ENCODE peak calls at places on chromosomes 7 and 10, in eight cellular contexts. S is K562, R is HCT116, O is A549, J is HepG2, G is endothelial cell of umbilical vein, P is H1, X is GM12878. C is an unnamed sample.

GRCh38 chr10:83536426-83536825 is 602.9 kb upstream of the GHITM start:
- DNase-seq in S (no peak), R (no peak), O (no peak), J (no peak), G (no peak), P (no peak), X (no peak), C (no peak)

GRCh38 chr7:83701744-83702143 is 52.8 kb upstream of the SEMA3E start:
- DNase-seq in S (no peak), R (no peak), O (no peak), J (no peak), G (no peak), P (no peak), X (no peak), C (no peak)

GRCh38 chr10:62779487-62780248 is 24.9 kb upstream of the ADO start:
- DNase-seq in S (no peak), R (no peak), O (no peak), J (no peak), G (peak), P (no peak), X (peak), C (peak)

GRCh38 chr10:124092270-124093075 is 925 bp downstream of the CHST15 start:
- DNase-seq in S (no peak), R (no peak), O (peak), J (no peak), G (peak), P (peak), X (no peak), C (no peak)

GRCh38 chr10:14244147-14244546 is 86.6 kb downstream of the FRMD4A start:
- DNase-seq in S (peak), R (peak), O (peak), J (no peak), G (no peak), P (peak), X (no peak), C (peak)

GRCh38 chr10:663844-664243 is 25.6 kb downstream of the DIP2C start:
- DNase-seq in S (no peak), R (no peak), O (no peak), J (no peak), G (no peak), P (peak), X (no peak), C (no peak)

GRCh38 chr10:126423779-126424491 is 35.7 kb upstream of the ADAM12 start:
- DNase-seq in S (no peak), R (no peak), O (no peak), J (no peak), G (no peak), P (no peak), X (no peak), C (no peak)

GRCh38 chr7:347001-347590 is 57.1 kb downstream of the FOXL3 start:
- DNase-seq in S (no peak), R (no peak), O (no peak), J (no peak), G (no peak), P (no peak), X (no peak), C (no peak)

GRCh38 chr10:110460111-110460809 is 37.4 kb upstream of the DUSP5 start:
- DNase-seq in S (peak), R (no peak), O (peak), J (peak), G (peak), P (no peak), X (no peak), C (peak)

GRCh38 chr10:69854685-69855345 is 53.1 kb downstream of the COL13A1 start:
- DNase-seq in S (no peak), R (no peak), O (no peak), J (no peak), G (no peak), P (no peak), X (no peak), C (no peak)

GRCh38 chr10:55091691-55092328 is 290.8 kb upstream of the PCDH15 start:
- DNase-seq in S (peak), R (no peak), O (peak), J (no peak), G (peak), P (no peak), X (no peak), C (peak)

GRCh38 chr7:133771778-133772421 is 355.2 kb upstream of the LRGUK start:
- DNase-seq in S (no peak), R (no peak), O (no peak), J (no peak), G (no peak), P (no peak), X (no peak), C (no peak)

GRCh38 chr7:22725585-22725984 is 1.4 kb upstream of the IL6 start:
- DNase-seq in S (peak), R (peak), O (peak), J (peak), G (no peak), P (no peak), X (no peak), C (peak)

GRCh38 chr7:129123517-129123872 is 21.0 kb upstream of the TSPAN33 start:
- DNase-seq in S (no peak), R (no peak), O (no peak), J (no peak), G (no peak), P (no peak), X (no peak), C (no peak)

GRCh38 chr10:33743429-33743857 is 409.0 kb upstream of the NRP1 start:
- DNase-seq in S (no peak), R (no peak), O (no peak), J (no peak), G (no peak), P (no peak), X (peak), C (no peak)

GRCh38 chr10:33746176-33746575 is 411.7 kb upstream of the NRP1 start:
- DNase-seq in S (no peak), R (no peak), O (no peak), J (no peak), G (no peak), P (no peak), X (no peak), C (no peak)

GRCh38 chr10:33749042-33749441 is 414.6 kb upstream of the NRP1 start:
- DNase-seq in S (no peak), R (no peak), O (no peak), J (no peak), G (no peak), P (no peak), X (no peak), C (no peak)

GRCh38 chr10:33749809-33750208 is 415.3 kb upstream of the NRP1 start:
- DNase-seq in S (no peak), R (no peak), O (no peak), J (no peak), G (no peak), P (no peak), X (no peak), C (no peak)

DNA sequence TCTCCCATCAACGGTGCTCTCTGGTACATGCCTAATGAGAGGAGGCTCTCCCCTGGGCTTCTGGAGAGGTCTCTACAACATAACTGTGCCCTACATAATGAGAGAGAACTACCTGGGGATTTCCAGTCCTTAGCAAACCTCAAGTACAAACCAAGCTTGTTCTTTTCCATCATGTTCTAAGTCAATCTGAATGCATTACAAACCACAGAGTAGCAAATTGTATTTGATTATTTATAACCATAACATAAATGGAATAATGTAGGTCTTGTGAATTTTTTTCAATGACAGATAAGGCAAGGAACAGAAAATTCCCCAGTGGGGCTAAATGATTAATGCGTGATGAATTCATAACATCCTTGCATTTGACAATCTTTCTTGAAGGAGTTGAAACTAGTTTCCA is 412.4 kb upstream of the NRP1 start:
- DNase-seq in S (no peak), R (no peak), O (no peak), J (no peak), G (no peak), P (no peak), X (no peak), C (no peak)
- TF ChIP-seq MAX in S (no peak), R (no peak), O (no peak), J (no peak), G (no peak), P (no peak), X (no peak), C (no peak)

DNA sequence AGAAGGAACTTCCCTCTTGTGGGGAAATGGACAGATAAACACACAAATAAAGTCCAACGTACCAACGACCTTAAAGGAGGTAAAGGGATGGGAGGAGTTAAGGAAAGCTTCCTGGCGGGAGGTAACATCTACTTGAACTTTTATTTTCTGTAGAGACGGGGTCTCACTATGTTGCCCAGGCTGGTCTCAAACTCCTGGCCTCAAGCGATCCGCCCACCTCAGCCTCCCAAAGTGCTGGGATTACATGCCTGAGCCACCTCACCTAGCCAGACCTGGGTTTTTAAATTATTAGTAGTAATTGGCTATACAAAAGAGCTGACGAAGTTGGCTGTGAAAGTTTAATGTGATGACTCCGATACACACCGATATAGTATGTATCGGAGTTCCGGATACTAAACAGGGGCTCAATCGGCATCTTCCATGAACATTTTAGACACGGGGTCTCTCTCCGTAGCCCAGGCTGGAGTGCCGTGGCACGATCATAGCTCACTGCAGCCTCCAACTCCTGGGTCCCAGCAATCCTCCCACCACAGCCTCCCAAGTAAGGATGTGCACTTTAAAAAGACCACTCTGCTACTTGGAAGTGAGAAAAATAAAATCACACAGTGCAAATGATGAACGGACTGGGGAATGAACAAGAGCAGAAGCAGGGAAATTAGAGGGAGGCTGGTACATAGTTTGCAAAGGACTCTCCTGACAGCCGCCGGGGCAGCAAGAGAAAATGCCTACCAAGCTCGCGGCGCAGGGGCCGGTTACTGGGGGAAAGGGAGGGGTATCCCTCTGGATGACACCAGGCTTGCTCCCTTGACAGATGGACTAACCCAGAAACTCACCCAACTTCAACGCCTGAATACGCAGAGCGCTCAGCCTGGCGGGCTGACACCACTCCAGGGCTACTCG is 1.0 kb downstream of the BCL7B start:
- DNase-seq in S (no peak), R (no peak), O (no peak), J (no peak), G (no peak), P (no peak), X (no peak), C (no peak)
- TF ChIP-seq POLR2A in S (no peak), R (no peak), O (no peak), J (no peak), G (peak), P (no peak), X (no peak), C (no peak)

GRCh38 chr7:139116999-139117398 is 7.5 kb upstream of the ZC3HAV1 start:
- DNase-seq in S (no peak), R (no peak), O (no peak), J (peak), G (no peak), P (no peak), X (no peak), C (no peak)

GRCh38 chr7:139117599-139118233 is 8.2 kb upstream of the ZC3HAV1 start:
- DNase-seq in S (peak), R (no peak), O (no peak), J (no peak), G (no peak), P (no peak), X (no peak), C (no peak)

GRCh38 chr7:139119486-139119849 is 9.9 kb upstream of the ZC3HAV1 start:
- DNase-seq in S (no peak), R (no peak), O (no peak), J (no peak), G (no peak), P (no peak), X (no peak), C (no peak)

GRCh38 chr7:139118234-139118802 is 8.8 kb upstream of the ZC3HAV1 start:
- DNase-seq in S (peak), R (peak), O (peak), J (peak), G (peak), P (no peak), X (peak), C (peak)

DNA sequence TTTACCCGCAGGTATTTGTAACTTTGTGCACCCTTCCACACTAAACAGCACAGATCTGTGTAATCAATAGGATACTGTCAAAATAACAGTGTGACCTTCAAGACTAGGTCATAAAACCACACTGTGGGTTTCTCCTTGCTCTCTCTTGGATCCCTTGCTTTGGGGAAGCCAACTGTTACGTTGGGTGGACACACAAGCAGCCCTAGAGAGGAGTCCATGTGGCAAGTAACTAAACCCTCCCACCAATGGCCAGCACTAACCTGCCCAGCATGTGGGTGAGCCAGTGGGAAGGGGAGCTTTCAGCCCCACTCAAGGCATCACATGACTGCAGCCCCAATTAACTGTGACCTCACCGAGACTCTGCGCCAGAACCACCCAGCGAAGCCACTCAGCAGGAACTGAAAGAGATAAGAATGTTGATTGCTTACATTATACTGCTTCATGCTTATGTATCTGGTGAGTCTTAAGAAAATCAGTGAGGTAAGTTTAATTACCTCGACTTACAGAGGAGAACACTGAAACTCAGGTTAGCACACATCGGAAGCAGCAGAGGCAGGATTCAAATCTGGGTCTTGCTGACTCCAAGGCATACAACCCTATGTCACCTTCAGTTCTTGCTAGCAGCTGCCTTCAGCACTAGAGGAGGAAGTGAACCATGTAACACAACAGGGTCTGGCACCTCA is 9.4 kb upstream of the ZC3HAV1 start:
- DNase-seq in S (peak), R (no peak), O (no peak), J (no peak), G (no peak), P (no peak), X (peak), C (peak)
- TF ChIP-seq MAX in S (peak), R (no peak), O (no peak), J (no peak), G (no peak), P (no peak), X (peak), C (peak)

GRCh38 chr7:43650457-43651052 is 67.6 kb downstream of the STK17A start:
- DNase-seq in S (no peak), R (no peak), O (no peak), J (no peak), G (peak), P (no peak), X (no peak), C (peak)
- TF ChIP-seq POLR2A in S (no peak), R (no peak), O (no peak), J (no peak), G (peak), P (no peak), X (no peak), C (no peak)

DNA sequence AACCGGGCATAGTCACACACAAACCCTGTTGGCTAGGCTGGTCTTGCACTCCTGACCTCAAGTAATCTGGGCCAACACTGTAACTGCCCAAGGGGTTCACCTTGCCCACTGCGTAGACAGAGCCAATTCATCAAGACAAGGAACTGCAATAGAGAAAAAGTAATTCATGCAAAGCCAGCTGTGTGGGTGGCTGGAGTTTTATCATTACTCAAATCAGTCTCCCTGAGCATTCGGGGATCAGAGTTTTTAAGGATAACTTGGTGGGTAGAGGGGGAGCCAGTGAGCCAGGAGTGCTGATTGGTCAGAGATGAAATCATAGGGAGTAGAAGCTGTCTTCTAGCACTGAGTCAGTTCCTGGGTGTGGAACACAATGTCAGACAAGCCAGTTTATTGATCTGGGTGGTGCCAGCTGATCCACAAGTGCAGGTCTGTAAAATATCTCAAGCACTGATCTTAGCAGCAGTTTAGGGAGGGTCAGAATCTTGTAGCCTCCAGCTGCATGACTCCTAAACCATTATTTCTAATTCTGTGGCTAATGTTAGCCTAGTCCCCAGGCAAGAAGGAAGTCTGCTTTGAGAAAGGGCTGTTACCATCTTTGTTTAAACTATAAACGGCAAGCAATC is 15.6 kb upstream of the FXYD4 start:
- DNase-seq in S (peak), R (peak), O (peak), J (peak), G (no peak), P (no peak), X (no peak), C (peak)
- TF ChIP-seq MAX in S (no peak), R (no peak), O (no peak), J (no peak), G (no peak), P (no peak), X (no peak), C (no peak)

DNA sequence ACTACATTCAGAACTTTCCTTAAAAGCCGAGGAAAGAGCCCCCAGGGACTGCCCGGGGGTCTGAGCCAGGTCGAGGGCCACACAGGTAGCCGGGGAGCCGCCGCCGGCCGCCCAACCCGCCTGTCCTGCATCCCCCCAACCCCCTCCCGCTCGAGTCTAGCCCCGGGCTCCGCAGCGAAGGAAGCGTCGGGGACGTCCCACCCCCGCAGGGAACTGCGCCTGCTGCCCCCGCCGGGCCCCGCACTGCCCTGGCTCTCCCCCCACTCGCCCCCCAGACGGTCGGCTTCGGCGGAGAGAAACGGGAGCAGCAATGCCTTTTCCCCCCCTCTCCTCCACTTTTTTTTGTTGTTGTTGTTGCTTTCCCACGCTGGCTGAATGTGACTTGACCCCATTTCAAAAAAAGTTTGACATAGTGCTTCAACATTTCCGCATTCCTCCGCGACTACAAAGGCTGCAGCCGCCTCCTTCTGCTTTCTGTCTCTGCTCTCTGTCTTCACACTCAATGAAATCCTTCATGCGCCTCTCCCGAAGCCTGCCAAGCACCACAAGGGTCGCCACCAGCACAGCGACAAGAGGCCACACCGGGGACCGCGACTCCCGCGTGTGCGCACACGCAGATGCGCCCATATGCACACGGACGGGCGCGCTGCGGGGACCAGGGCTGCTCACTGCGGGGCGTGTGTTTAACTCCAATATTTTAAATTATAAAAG is 1.1 kb downstream of the CDK6 start:
- DNase-seq in S (peak), R (peak), O (peak), J (peak), G (peak), P (no peak), X (no peak), C (peak)
- TF ChIP-seq POLR2A in S (peak), R (no peak), O (no peak), J (no peak), G (peak), P (no peak), X (peak), C (no peak)

GRCh38 chr10:3180361-3180760 is 7.8 kb upstream of the PITRM1 start:
- DNase-seq in S (no peak), R (no peak), O (no peak), J (no peak), G (no peak), P (no peak), X (no peak), C (no peak)
- TF ChIP-seq MAX in S (no peak), R (no peak), O (no peak), J (no peak), G (no peak), P (peak), X (no peak), C (no peak)

GRCh38 chr10:102500621-102501149 is 1.8 kb downstream of the ACTR1A start:
- DNase-seq in S (no peak), R (no peak), O (no peak), J (no peak), G (no peak), P (no peak), X (no peak), C (no peak)

GRCh38 chr10:102502029-102502336 is 529 bp downstream of the ACTR1A start:
- DNase-seq in S (peak), R (peak), O (peak), J (peak), G (peak), P (peak), X (peak), C (peak)

GRCh38 chr10:102502337-102503151 is at the start of gene ACTR1A:
- DNase-seq in S (peak), R (peak), O (peak), J (peak), G (peak), P (peak), X (peak), C (peak)

GRCh38 chr10:102503264-102504178 is at the start of gene SUFU:
- DNase-seq in S (peak), R (peak), O (peak), J (peak), G (peak), P (peak), X (peak), C (peak)

GRCh38 chr10:102501201-102502028 is 1.1 kb downstream of the ACTR1A start:
- DNase-seq in S (no peak), R (no peak), O (no peak), J (peak), G (no peak), P (no peak), X (no peak), C (no peak)
- TF ChIP-seq POLR2A in S (no peak), R (no peak), O (no peak), J (no peak), G (peak), P (no peak), X (peak), C (no peak)

DNA sequence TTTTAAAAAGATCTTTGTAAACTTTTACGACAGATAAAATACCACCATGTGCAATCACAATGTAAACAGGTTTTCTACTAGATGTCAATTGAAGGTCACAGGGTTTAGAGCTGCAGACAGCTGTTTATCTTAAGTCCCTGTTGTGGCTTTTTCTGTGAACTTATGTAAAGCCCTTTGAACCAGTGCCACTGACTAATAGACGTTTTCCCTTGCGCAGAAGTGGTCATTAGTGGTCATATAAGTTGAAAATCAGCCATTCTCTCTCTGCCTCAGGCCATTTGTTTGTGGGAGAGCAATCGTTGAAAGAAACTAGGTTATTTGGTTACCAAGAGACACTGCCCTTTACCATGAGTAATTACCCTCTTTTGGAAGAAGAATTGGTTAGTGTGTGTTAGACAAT is 23.9 kb downstream of the CACNB2 start:
- DNase-seq in S (no peak), R (no peak), O (no peak), J (no peak), G (no peak), P (no peak), X (no peak), C (no peak)
- TF ChIP-seq MAX in S (no peak), R (no peak), O (no peak), J (no peak), G (no peak), P (no peak), X (no peak), C (no peak)